ENCODE peak calls at places on chromosome 2, in ten cellular contexts. H, Z, A, K, M, X, S, T, Q and R are unnamed samples.

GRCh38 chr2:74553892-74554820 is at the start of the genes DOK1 and LOXL3:
- DNase-seq in H (peak; percentile 94), Z (no peak), A (peak; percentile 86), K (peak; percentile 96), M (peak; percentile 56), X (peak; percentile 84), S (peak; percentile 98), T (peak; percentile 92), Q (peak; percentile 89), R (no peak)

GRCh38 chr2:61949458-61950107 is 44.1 kb downstream of the COMMD1 start:
- DNase-seq in H (peak; percentile 50), Z (peak; percentile 16), A (no peak), K (no peak), M (no peak), X (peak; percentile 30), S (no peak), T (no peak), Q (no peak), R (no peak)

GRCh38 chr2:49950635-49951034 is 796.3 kb upstream of the FSHR start:
- DNase-seq in H (no peak), Z (no peak), A (no peak), K (no peak), M (no peak), X (no peak), S (no peak), T (no peak), Q (no peak), R (no peak)

GRCh38 chr2:235287369-235287722 is 206.5 kb upstream of the AGAP1 start:
- DNase-seq in H (no peak), Z (no peak), A (no peak), K (no peak), M (no peak), X (no peak), S (no peak), T (peak; percentile 27), Q (peak; percentile 49), R (no peak)

GRCh38 chr2:219402665-219403515 is 15.2 kb upstream of the DNPEP start:
- DNase-seq in H (peak; percentile 89), Z (peak; percentile 58), A (peak; percentile 76), K (peak; percentile 94), M (peak; percentile 56), X (peak; percentile 66), S (peak; percentile 90), T (peak; percentile 95), Q (peak; percentile 75), R (peak; percentile 63)

GRCh38 chr2:179344970-179345369 is 80.3 kb upstream of the SESTD1 start:
- DNase-seq in H (no peak), Z (no peak), A (no peak), K (no peak), M (no peak), X (peak; percentile 52), S (no peak), T (peak; percentile 36), Q (no peak), R (peak; percentile 37)

GRCh38 chr2:36770542-36771287 is 74.2 kb downstream of the VIT start:
- DNase-seq in H (no peak), Z (peak; percentile 47), A (peak; percentile 84), K (peak; percentile 64), M (no peak), X (peak; percentile 83), S (peak; percentile 85), T (peak; percentile 52), Q (no peak), R (peak; percentile 32)

GRCh38 chr2:16662440-16662839 is 3.2 kb downstream of the CYRIA start:
- DNase-seq in H (peak; percentile 77), Z (peak; percentile 30), A (no peak), K (no peak), M (no peak), X (no peak), S (no peak), T (no peak), Q (no peak), R (peak; percentile 56)

GRCh38 chr2:98825043-98825350 is 94.1 kb upstream of the MGAT4A start:
- DNase-seq in H (no peak), Z (no peak), A (no peak), K (no peak), M (no peak), X (no peak), S (no peak), T (no peak), Q (no peak), R (no peak)

GRCh38 chr2:98821629-98822135 is 90.8 kb upstream of the MGAT4A start:
- DNase-seq in H (no peak), Z (no peak), A (no peak), K (no peak), M (no peak), X (no peak), S (no peak), T (no peak), Q (no peak), R (no peak)

GRCh38 chr2:98822301-98823164 is 91.6 kb upstream of the MGAT4A start:
- DNase-seq in H (no peak), Z (no peak), A (no peak), K (peak; percentile 83), M (no peak), X (no peak), S (peak; percentile 92), T (peak; percentile 46), Q (peak; percentile 71), R (no peak)

GRCh38 chr2:98824256-98825042 is 93.5 kb upstream of the MGAT4A start:
- DNase-seq in H (no peak), Z (no peak), A (peak; percentile 63), K (no peak), M (no peak), X (no peak), S (no peak), T (no peak), Q (no peak), R (no peak)

DNA sequence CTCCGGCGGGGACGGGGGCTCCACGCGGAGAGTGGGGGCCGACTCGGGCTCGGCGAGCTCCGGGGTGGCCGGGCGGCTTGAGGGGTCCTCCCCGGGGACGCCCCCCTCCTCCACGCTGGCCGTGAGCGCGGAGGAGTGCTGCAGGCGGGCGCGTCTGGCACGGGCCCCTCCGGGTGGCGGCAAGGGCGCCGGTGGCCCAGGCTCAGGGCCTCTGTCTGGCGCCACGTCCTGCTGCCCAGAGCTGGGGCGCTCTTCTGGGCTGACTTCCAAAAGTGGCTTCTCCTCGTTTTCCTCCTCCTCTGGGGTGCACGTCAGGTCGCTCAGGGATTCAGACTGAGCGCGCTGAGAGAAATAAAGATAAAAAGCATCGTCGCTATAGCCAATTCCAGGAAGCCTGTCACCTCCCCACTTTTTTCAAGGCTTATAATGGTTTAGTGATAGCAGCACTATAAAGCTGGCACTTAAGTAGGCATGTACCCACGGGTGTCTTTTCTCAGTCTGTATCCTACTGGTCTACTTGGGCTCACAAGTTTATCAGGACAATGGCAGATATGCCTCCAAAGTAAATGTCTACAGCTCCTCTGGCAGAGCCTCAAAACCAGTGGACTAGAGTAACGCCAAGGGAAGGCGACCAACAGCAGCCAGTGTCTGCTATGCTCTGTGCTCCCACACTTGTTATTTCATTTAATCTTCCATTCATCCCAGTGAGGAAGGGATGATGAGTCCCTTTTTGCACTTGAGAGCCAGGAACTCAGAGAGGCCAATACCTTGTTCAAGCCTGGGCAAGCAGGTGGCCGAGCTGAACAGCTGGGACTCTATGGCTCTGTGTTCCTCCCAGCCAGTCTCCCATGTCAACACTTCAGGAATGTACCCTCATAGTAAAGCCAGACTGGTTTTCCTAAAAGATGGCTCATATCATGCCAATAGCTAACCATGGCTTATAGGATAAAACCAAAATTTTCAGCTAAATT is 92.5 kb upstream of the MGAT4A start:
- DNase-seq in H (no peak), Z (peak; percentile 14), A (no peak), K (peak; percentile 13), M (no peak), X (no peak), S (peak; percentile 80), T (no peak), Q (no peak), R (peak; percentile 54)
- H3K27me3 ChIP-seq in H (peaks cover 12% of the 10 kb centered on the region), Z (no peaks in the 10 kb centered on the region), A (no peaks in the 10 kb centered on the region), K (peaks cover 63% of the 10 kb centered on the region), M (no peaks in the 10 kb centered on the region), X (peaks cover 22% of the 10 kb centered on the region), S (peaks cover 33% of the 10 kb centered on the region), T (peaks cover 45% of the 10 kb centered on the region), Q (peaks cover 9% of the 10 kb centered on the region), R (peaks cover 22% of the 10 kb centered on the region)

DNA sequence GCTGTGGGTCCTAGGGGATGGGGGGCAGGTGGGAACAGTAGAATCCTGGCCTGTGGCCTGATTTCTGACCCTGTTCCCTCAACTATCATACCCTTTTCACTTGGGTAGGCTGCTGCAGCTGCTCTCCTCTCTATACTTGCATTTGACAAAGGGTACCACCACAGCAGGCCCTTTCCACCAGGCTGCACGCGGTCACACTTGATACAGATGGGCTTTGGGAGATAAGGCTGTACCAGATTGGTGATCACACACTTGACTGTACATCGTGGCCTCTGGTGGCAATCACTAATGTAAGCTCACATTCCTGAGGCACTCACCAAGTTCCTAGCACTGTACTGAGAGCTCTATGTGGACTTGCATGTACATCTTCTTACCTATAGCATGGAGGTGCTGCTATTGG is 1.6 kb upstream of the RALB start:
- DNase-seq in H (peak; percentile 33), Z (no peak), A (no peak), K (no peak), M (no peak), X (no peak), S (no peak), T (no peak), Q (no peak), R (no peak)
- H3K27me3 ChIP-seq in H (no peaks in the 10 kb centered on the region), Z (no peaks in the 10 kb centered on the region), A (no peaks in the 10 kb centered on the region), K (peaks cover 32% of the 10 kb centered on the region), M (no peaks in the 10 kb centered on the region), X (peaks cover 4% of the 10 kb centered on the region), S (peaks cover 33% of the 10 kb centered on the region), T (no peaks in the 10 kb centered on the region), Q (no peaks in the 10 kb centered on the region), R (no peaks in the 10 kb centered on the region)

DNA sequence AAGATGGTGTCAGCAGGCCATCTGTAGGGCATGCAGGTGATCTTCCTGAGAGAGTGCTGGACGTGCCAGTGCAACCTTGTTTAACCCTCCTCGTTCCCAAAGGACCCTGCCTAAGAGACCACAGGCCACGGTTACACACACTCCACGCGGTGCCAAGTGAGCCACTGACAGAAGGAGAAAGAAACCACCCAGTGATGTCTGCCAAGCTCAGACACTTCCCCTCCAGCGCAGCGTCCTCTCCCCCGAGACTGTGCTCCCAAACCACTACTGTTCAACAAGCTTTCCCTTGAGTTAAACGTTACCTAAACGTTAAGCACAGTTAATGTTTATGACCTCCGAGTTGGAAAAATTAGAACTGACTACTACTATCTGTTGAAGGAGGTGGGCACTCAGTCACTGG is 119.1 kb upstream of the NCK2 start:
- DNase-seq in H (no peak), Z (no peak), A (no peak), K (no peak), M (no peak), X (no peak), S (no peak), T (no peak), Q (no peak), R (no peak)
- H3K27me3 ChIP-seq in H (no peaks in the 10 kb centered on the region), Z (peaks cover 5% of the 10 kb centered on the region), A (peaks cover 5% of the 10 kb centered on the region), K (no peaks in the 10 kb centered on the region), M (no peaks in the 10 kb centered on the region), X (no peaks in the 10 kb centered on the region), S (no peaks in the 10 kb centered on the region), T (peaks cover 14% of the 10 kb centered on the region), Q (no peaks in the 10 kb centered on the region), R (peaks cover 24% of the 10 kb centered on the region)

GRCh38 chr2:85672486-85672885 is 4.5 kb upstream of the SFTPB start:
- DNase-seq in H (peak; percentile 46), Z (no peak), A (peak; percentile 53), K (no peak), M (no peak), X (no peak), S (no peak), T (no peak), Q (no peak), R (no peak)

GRCh38 chr2:85675866-85676548 is 8.0 kb upstream of the SFTPB start:
- DNase-seq in H (no peak), Z (no peak), A (no peak), K (no peak), M (no peak), X (no peak), S (no peak), T (no peak), Q (no peak), R (no peak)

GRCh38 chr2:85675427-85675826 is 7.4 kb upstream of the SFTPB start:
- DNase-seq in H (peak; percentile 55), Z (no peak), A (no peak), K (no peak), M (no peak), X (no peak), S (no peak), T (no peak), Q (no peak), R (no peak)

GRCh38 chr2:85673736-85674375 is 5.9 kb upstream of the SFTPB start:
- DNase-seq in H (peak; percentile 9), Z (no peak), A (no peak), K (no peak), M (no peak), X (no peak), S (no peak), T (no peak), Q (no peak), R (no peak)

GRCh38 chr2:85674417-85674816 is 6.4 kb upstream of the SFTPB start:
- DNase-seq in H (peak; percentile 50), Z (no peak), A (peak; percentile 79), K (no peak), M (no peak), X (peak; percentile 37), S (no peak), T (peak; percentile 41), Q (no peak), R (no peak)
- H3K27me3 ChIP-seq in H (no peaks in the 10 kb centered on the region), Z (no peaks in the 10 kb centered on the region), A (no peaks in the 10 kb centered on the region), K (peaks cover 2% of the 10 kb centered on the region), M (no peaks in the 10 kb centered on the region), X (no peaks in the 10 kb centered on the region), S (no peaks in the 10 kb centered on the region), T (no peaks in the 10 kb centered on the region), Q (no peaks in the 10 kb centered on the region), R (peaks cover 10% of the 10 kb centered on the region)